ENCODE peak calls at places on chromosomes 2 and 18, in four cellular contexts. One of them, this sample, is unnamed.

GRCh38 chr2:161223139-161223732 is 63.0 kb downstream of the TANK start:
- DNase-seq in adrenal gland: no peak
- DNase-seq in mucosa of descending colon: no peak
- DNase-seq in ovary: no peak
- DNase-seq in this sample: no peak

GRCh38 chr2:85905187-85905666 is 16.4 kb upstream of the ST3GAL5 start:
- DNase-seq in ovary: no peak
- DNase-seq in adrenal gland: peak; percentile 77
- DNase-seq in mucosa of descending colon: no peak
- DNase-seq in this sample: no peak

GRCh38 chr2:171318463-171318934 is 115.3 kb downstream of the METTL8 start:
- DNase-seq in ovary: no peak
- DNase-seq in adrenal gland: peak; percentile 70
- DNase-seq in mucosa of descending colon: no peak
- DNase-seq in this sample: no peak

GRCh38 chr2:152925540-152926448 is 207.4 kb downstream of the ARL6IP6 start:
- DNase-seq in ovary: peak; percentile 65
- DNase-seq in mucosa of descending colon: peak; percentile 76
- DNase-seq in adrenal gland: peak; percentile 82
- DNase-seq in this sample: no peak

GRCh38 chr2:96260404-96261260 is 5.2 kb downstream of the TMEM127 start:
- DNase-seq in ovary: peak; percentile 63
- DNase-seq in mucosa of descending colon: peak; percentile 76
- DNase-seq in adrenal gland: peak; percentile 96
- DNase-seq in this sample: peak; percentile 61

GRCh38 chr2:25438793-25439192 is 97.1 kb upstream of the DNMT3A start:
- DNase-seq in ovary: no peak
- DNase-seq in adrenal gland: no peak
- DNase-seq in mucosa of descending colon: no peak
- DNase-seq in this sample: no peak

GRCh38 chr2:200356794-200357472 is 50.4 kb downstream of the SPATS2L start:
- DNase-seq in ovary: no peak
- DNase-seq in mucosa of descending colon: no peak
- DNase-seq in adrenal gland: no peak
- DNase-seq in this sample: no peak

GRCh38 chr2:84911135-84911678 is 5.8 kb downstream of the TMSB10 start:
- DNase-seq in adrenal gland: no peak
- DNase-seq in mucosa of descending colon: no peak
- DNase-seq in ovary: no peak
- DNase-seq in this sample: no peak

GRCh38 chr18:4069183-4069582 is 385.9 kb downstream of the DLGAP1 start:
- DNase-seq in ovary: no peak
- DNase-seq in mucosa of descending colon: no peak
- DNase-seq in adrenal gland: no peak
- DNase-seq in this sample: no peak

GRCh38 chr2:231780123-231780908 is 766 bp downstream of the PDE6D start:
- DNase-seq in mucosa of descending colon: peak; percentile 36
- DNase-seq in ovary: peak; percentile 25
- DNase-seq in adrenal gland: no peak
- DNase-seq in this sample: no peak

GRCh38 chr2:117339980-117340379 is 474.5 kb upstream of the DDX18 start:
- DNase-seq in ovary: no peak
- DNase-seq in adrenal gland: no peak
- DNase-seq in mucosa of descending colon: no peak
- DNase-seq in this sample: no peak

GRCh38 chr18:34042423-34043146 is 182.1 kb downstream of the NOL4 start:
- DNase-seq in mucosa of descending colon: no peak
- DNase-seq in ovary: no peak
- DNase-seq in adrenal gland: no peak
- DNase-seq in this sample: no peak

GRCh38 chr18:34350778-34351177 is 126.1 kb upstream of the NOL4 start:
- DNase-seq in ovary: no peak
- DNase-seq in mucosa of descending colon: no peak
- DNase-seq in adrenal gland: no peak
- DNase-seq in this sample: no peak

GRCh38 chr18:49447810-49448745 is 12.4 kb downstream of the DYM start:
- DNase-seq in adrenal gland: no peak
- DNase-seq in mucosa of descending colon: no peak
- DNase-seq in ovary: no peak
- DNase-seq in this sample: no peak

GRCh38 chr2:233772583-233772982 is 5.5 kb upstream of the MROH2A start:
- DNase-seq in adrenal gland: no peak
- DNase-seq in ovary: no peak
- DNase-seq in mucosa of descending colon: no peak
- DNase-seq in this sample: no peak

GRCh38 chr2:112821682-112822081 is 14.9 kb downstream of the IL1B start:
- DNase-seq in ovary: no peak
- DNase-seq in mucosa of descending colon: no peak
- DNase-seq in adrenal gland: no peak
- DNase-seq in this sample: no peak

DNA sequence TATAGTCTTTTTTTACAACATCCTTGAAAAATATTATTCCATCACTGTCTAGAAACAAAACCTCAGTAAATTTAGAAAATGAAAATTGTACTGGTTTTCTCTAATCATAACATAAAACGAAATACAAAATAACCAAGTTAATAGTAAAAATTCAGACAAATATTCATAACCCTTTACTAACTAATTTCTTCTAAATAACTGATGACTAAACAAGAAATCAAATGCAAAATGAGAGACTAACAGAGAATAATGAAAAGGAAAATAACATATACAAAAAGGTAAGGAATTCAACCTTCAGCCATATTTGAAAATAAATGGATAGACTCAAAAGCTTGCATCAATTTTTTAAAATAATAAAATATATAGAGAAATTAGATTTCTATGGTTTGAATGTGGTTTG is 18.6 kb upstream of the ETAA1 start:
- DNase-seq in ovary: no peak
- DNase-seq in mucosa of descending colon: no peak
- DNase-seq in adrenal gland: no peak
- DNase-seq in this sample: no peak
- H3K4me3 ChIP-seq in ovary: no peak overlapping the region
- H3K4me3 ChIP-seq in mucosa of descending colon: no peak overlapping the region
- H3K4me3 ChIP-seq in adrenal gland: no peak overlapping the region
- H3K4me3 ChIP-seq in this sample: no peak overlapping the region

DNA sequence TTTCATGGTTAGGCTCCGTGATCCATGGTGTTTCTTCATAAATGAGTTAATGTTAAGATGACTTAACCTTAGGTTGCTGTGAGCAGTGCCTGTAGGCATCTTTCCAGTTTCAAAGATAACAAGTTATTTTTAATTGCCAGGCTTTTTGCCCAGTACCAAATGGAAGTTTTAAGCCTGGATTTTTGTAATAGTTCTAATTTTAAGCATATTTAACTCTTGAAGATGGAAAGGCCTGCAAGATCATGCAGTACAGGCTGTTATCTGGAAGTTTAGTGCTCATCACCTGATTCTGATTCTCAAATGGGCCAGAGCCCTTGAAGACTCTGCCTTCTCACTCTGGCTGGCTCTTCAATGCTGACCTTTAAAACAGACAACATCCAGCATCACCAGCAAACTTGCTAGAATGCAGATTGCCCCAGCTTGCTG is 141.3 kb downstream of the NCK2 start:
- DNase-seq in ovary: no peak
- DNase-seq in adrenal gland: no peak
- DNase-seq in mucosa of descending colon: no peak
- DNase-seq in this sample: no peak
- H3K9me3 ChIP-seq in ovary: no peaks in the 10 kb centered on the region
- H3K9me3 ChIP-seq in adrenal gland: no peaks in the 10 kb centered on the region
- H3K9me3 ChIP-seq in mucosa of descending colon: peaks cover 5% of the 10 kb centered on the region
- H3K9me3 ChIP-seq in this sample: peaks cover 9% of the 10 kb centered on the region

GRCh38 chr2:238134393-238134785 is 4.1 kb upstream of the KLHL30 start:
- DNase-seq in mucosa of descending colon: peak; percentile 15
- DNase-seq in ovary: no peak
- DNase-seq in adrenal gland: no peak
- DNase-seq in this sample: peak; percentile 4
- H3K4me3 ChIP-seq in mucosa of descending colon: no peak overlapping the region
- H3K4me3 ChIP-seq in ovary: no peak overlapping the region
- H3K4me3 ChIP-seq in adrenal gland: no peak overlapping the region
- H3K4me3 ChIP-seq in this sample: no peak overlapping the region

GRCh38 chr2:222813177-222813843 is 47.5 kb upstream of the ACSL3 start:
- DNase-seq in adrenal gland: no peak
- DNase-seq in ovary: no peak
- DNase-seq in mucosa of descending colon: no peak
- DNase-seq in this sample: no peak
- H3K9me3 ChIP-seq in adrenal gland: no peaks in the 10 kb centered on the region
- H3K9me3 ChIP-seq in ovary: no peaks in the 10 kb centered on the region
- H3K9me3 ChIP-seq in mucosa of descending colon: no peaks in the 10 kb centered on the region
- H3K9me3 ChIP-seq in this sample: no peaks in the 10 kb centered on the region

GRCh38 chr2:197191177-197191947 is 119.2 kb downstream of the ANKRD44 start:
- DNase-seq in mucosa of descending colon: no peak
- DNase-seq in ovary: no peak
- DNase-seq in adrenal gland: no peak
- DNase-seq in this sample: no peak
- H3K4me3 ChIP-seq in mucosa of descending colon: no peak overlapping the region
- H3K4me3 ChIP-seq in ovary: no peak overlapping the region
- H3K4me3 ChIP-seq in adrenal gland: no peak overlapping the region
- H3K4me3 ChIP-seq in this sample: no peak overlapping the region

This sample was measured in left ventricle myocardium inferior.